ENCODE peak calls at places on chromosomes 2 and 18, in four cellular contexts. M is HepG2, B is K562, V is GM12878. Q is an unnamed sample.

GRCh38 chr2:85347554-85347953 is 6.8 kb downstream of the RETSAT start:
- DNase-seq in M (no peak), B (no peak), V (no peak), Q (no peak)

GRCh38 chr2:235934059-235934896 is 233.9 kb downstream of the GBX2 start:
- DNase-seq in M (no peak), B (no peak), V (no peak), Q (no peak)

GRCh38 chr18:24987271-24987932 is 364.6 kb downstream of the ZNF521 start:
- DNase-seq in M (no peak), B (no peak), V (no peak), Q (peak; percentile 21)

GRCh38 chr18:66792466-66792865 is 188.6 kb upstream of the CDH19 start:
- DNase-seq in M (no peak), B (no peak), V (no peak), Q (no peak)

GRCh38 chr2:25324905-25325592 is 16.7 kb downstream of the DNMT3A start:
- DNase-seq in M (no peak), B (no peak), V (no peak), Q (no peak)

GRCh38 chr2:36561223-36561944 is 36.6 kb downstream of the FEZ2 start:
- DNase-seq in M (peak; percentile 18), B (no peak), V (no peak), Q (no peak)

GRCh38 chr2:133718688-133719201 is 150.5 kb upstream of the NCKAP5 start:
- DNase-seq in M (no peak), B (no peak), V (no peak), Q (no peak)

GRCh38 chr2:181289698-181290097 is 167.5 kb upstream of the ITGA4 start:
- DNase-seq in M (no peak), B (no peak), V (no peak), Q (no peak)

GRCh38 chr2:217277646-217278048 is 417.8 kb upstream of the TNP1 start:
- DNase-seq in M (peak; percentile 11), B (no peak), V (no peak), Q (no peak)

GRCh38 chr2:94958245-94958644 is 67.3 kb upstream of the MAL start:
- DNase-seq in M (no peak), B (no peak), V (no peak), Q (no peak)
- TF ChIP-seq NR2C2 in M (no peak), B (no peak), V (no peak), Q (no peak)

DNA sequence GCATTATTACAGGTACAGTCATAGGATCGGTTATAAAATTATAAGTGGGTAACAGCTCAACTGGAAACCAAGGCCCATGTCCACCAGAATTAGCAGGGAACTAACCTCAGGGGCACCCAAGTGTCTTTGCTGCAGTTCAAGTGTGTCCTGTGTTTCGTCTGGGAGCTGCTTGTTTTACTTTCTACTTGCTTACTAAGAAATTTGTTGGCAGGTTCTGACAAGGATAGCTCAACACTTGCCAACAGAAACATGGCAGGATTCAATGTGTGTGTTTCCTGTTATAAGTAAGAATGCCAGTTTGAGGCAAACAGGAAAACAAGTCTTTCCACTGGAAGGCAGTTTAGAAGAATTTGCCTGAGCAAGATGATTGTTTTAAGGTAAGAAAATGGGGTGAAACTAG is 104.5 kb downstream of the EPHA4 start:
- DNase-seq in M (no peak), B (no peak), V (no peak), Q (no peak)
- TF ChIP-seq NR2C2 in M (no peak), B (no peak), V (no peak), Q (no peak)

GRCh38 chr2:226115832-226116200 is 683.8 kb downstream of the IRS1 start:
- DNase-seq in M (no peak), B (no peak), V (no peak), Q (no peak)

GRCh38 chr2:226117506-226118065 is 682.0 kb downstream of the IRS1 start:
- DNase-seq in M (no peak), B (no peak), V (no peak), Q (no peak)

GRCh38 chr2:226115102-226115831 is 684.4 kb downstream of the IRS1 start:
- DNase-seq in M (peak; percentile 94), B (no peak), V (no peak), Q (no peak)

GRCh38 chr2:226114436-226114835 is 685.2 kb downstream of the IRS1 start:
- DNase-seq in M (peak; percentile 59), B (no peak), V (no peak), Q (no peak)

DNA sequence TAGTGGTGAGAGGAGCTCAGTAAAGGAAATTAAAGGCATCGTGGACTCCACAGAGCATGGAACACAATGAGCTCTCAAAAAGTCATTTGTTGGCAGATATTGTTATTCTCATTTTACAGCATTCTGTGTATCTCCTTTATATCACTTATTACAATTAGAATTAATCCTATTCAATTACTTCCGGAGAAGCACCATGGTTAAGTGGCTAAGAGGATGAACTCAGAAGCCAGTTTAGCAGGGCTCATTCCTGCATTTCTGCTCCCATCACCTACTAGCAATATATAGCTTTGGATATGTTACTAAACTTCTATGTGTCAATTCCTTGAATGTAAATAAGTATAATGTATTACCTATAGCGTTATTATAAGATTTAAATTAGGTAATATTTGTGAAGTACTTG is 683.3 kb downstream of the IRS1 start:
- DNase-seq in M (no peak), B (no peak), V (no peak), Q (no peak)
- TF ChIP-seq NR2C2 in M (no peak), B (no peak), V (no peak), Q (no peak)

GRCh38 chr18:48106498-48106897 is 176.0 kb upstream of the SMAD2 start:
- DNase-seq in M (no peak), B (no peak), V (no peak), Q (no peak)

GRCh38 chr18:48108136-48108535 is 177.7 kb upstream of the SMAD2 start:
- DNase-seq in M (no peak), B (no peak), V (no peak), Q (no peak)

GRCh38 chr18:48105317-48105716 is 174.9 kb upstream of the SMAD2 start:
- DNase-seq in M (no peak), B (no peak), V (no peak), Q (no peak)

GRCh38 chr18:48104703-48105102 is 174.2 kb upstream of the SMAD2 start:
- DNase-seq in M (no peak), B (no peak), V (no peak), Q (no peak)

GRCh38 chr18:48106976-48107781 is 176.7 kb upstream of the SMAD2 start:
- DNase-seq in M (no peak), B (no peak), V (no peak), Q (no peak)
- TF ChIP-seq NR2C2 in M (no peak), B (no peak), V (no peak), Q (no peak)